ENCODE peak calls at places on chromosomes 1 and 21, in four cellular contexts. One of them, this sample, is unnamed.

GRCh38 chr1:89440911-89441310 is 77.1 kb downstream of the GBP6 start:
- DNase-seq in activated naive CD8-positive, alpha-beta T cell treated with anti-CD3 and anti-CD28 coated beads for 36 hours: no peak
- DNase-seq in left cardiac atrium: no peak
- DNase-seq in activated T-cell treated with anti-CD3 and anti-CD28 coated beads for 1 hour: no peak
- DNase-seq in this sample: no peak

GRCh38 chr1:161953256-161953920 is 70.3 kb downstream of the OLFML2B start:
- DNase-seq in activated T-cell treated with anti-CD3 and anti-CD28 coated beads for 1 hour: no peak
- DNase-seq in activated naive CD8-positive, alpha-beta T cell treated with anti-CD3 and anti-CD28 coated beads for 36 hours: no peak
- DNase-seq in left cardiac atrium: no peak
- DNase-seq in this sample: no peak

GRCh38 chr1:245923215-245923614 is 583.9 kb downstream of the SMYD3 start:
- DNase-seq in left cardiac atrium: no peak
- DNase-seq in activated T-cell treated with anti-CD3 and anti-CD28 coated beads for 1 hour: no peak
- DNase-seq in activated naive CD8-positive, alpha-beta T cell treated with anti-CD3 and anti-CD28 coated beads for 36 hours: no peak
- DNase-seq in this sample: no peak

GRCh38 chr1:202553560-202554038 is 156.7 kb downstream of the SYT2 start:
- DNase-seq in left cardiac atrium: no peak
- DNase-seq in activated T-cell treated with anti-CD3 and anti-CD28 coated beads for 1 hour: no peak
- DNase-seq in activated naive CD8-positive, alpha-beta T cell treated with anti-CD3 and anti-CD28 coated beads for 36 hours: no peak
- DNase-seq in this sample: no peak

GRCh38 chr1:14782741-14783591 is 184.5 kb downstream of the KAZN start:
- DNase-seq in activated T-cell treated with anti-CD3 and anti-CD28 coated beads for 1 hour: no peak
- DNase-seq in activated naive CD8-positive, alpha-beta T cell treated with anti-CD3 and anti-CD28 coated beads for 36 hours: no peak
- DNase-seq in left cardiac atrium: no peak
- DNase-seq in this sample: no peak

GRCh38 chr1:17046043-17046657 is 7.7 kb downstream of the SDHB start:
- DNase-seq in activated naive CD8-positive, alpha-beta T cell treated with anti-CD3 and anti-CD28 coated beads for 36 hours: no peak
- DNase-seq in activated T-cell treated with anti-CD3 and anti-CD28 coated beads for 1 hour: no peak
- DNase-seq in left cardiac atrium: no peak
- DNase-seq in this sample: peak; percentile 62

GRCh38 chr1:1204998-1205768 is 1.2 kb downstream of the TNFRSF18 start:
- DNase-seq in activated naive CD8-positive, alpha-beta T cell treated with anti-CD3 and anti-CD28 coated beads for 36 hours: no peak
- DNase-seq in left cardiac atrium: peak; percentile 15
- DNase-seq in activated T-cell treated with anti-CD3 and anti-CD28 coated beads for 1 hour: no peak
- DNase-seq in this sample: no peak

GRCh38 chr1:224774378-224774777 is 155.1 kb upstream of the DNAH14 start:
- DNase-seq in left cardiac atrium: no peak
- DNase-seq in activated naive CD8-positive, alpha-beta T cell treated with anti-CD3 and anti-CD28 coated beads for 36 hours: no peak
- DNase-seq in activated T-cell treated with anti-CD3 and anti-CD28 coated beads for 1 hour: no peak
- DNase-seq in this sample: no peak

GRCh38 chr1:110196917-110197782 is 13.0 kb upstream of the KCNC4 start:
- DNase-seq in activated naive CD8-positive, alpha-beta T cell treated with anti-CD3 and anti-CD28 coated beads for 36 hours: peak; percentile 55
- DNase-seq in activated T-cell treated with anti-CD3 and anti-CD28 coated beads for 1 hour: peak; percentile 29
- DNase-seq in left cardiac atrium: no peak
- DNase-seq in this sample: peak; percentile 48

GRCh38 chr1:219660666-219661463 is 48.0 kb upstream of the ZC3H11B start:
- DNase-seq in activated naive CD8-positive, alpha-beta T cell treated with anti-CD3 and anti-CD28 coated beads for 36 hours: peak; percentile 36
- DNase-seq in left cardiac atrium: peak; percentile 92
- DNase-seq in activated T-cell treated with anti-CD3 and anti-CD28 coated beads for 1 hour: no peak
- DNase-seq in this sample: peak; percentile 63

GRCh38 chr21:44653123-44653522 is 1.3 kb downstream of the KRTAP12-4 start:
- DNase-seq in activated naive CD8-positive, alpha-beta T cell treated with anti-CD3 and anti-CD28 coated beads for 36 hours: no peak
- DNase-seq in activated T-cell treated with anti-CD3 and anti-CD28 coated beads for 1 hour: no peak
- DNase-seq in left cardiac atrium: no peak
- DNase-seq in this sample: no peak

GRCh38 chr1:16215882-16216753 is 3.7 kb upstream of the ARHGEF19 start:
- DNase-seq in activated naive CD8-positive, alpha-beta T cell treated with anti-CD3 and anti-CD28 coated beads for 36 hours: peak; percentile 68
- DNase-seq in activated T-cell treated with anti-CD3 and anti-CD28 coated beads for 1 hour: peak; percentile 23
- DNase-seq in left cardiac atrium: peak; percentile 94
- DNase-seq in this sample: peak; percentile 31

GRCh38 chr1:161998811-161999210 is 24.9 kb downstream of the OLFML2B start:
- DNase-seq in activated naive CD8-positive, alpha-beta T cell treated with anti-CD3 and anti-CD28 coated beads for 36 hours: no peak
- DNase-seq in left cardiac atrium: no peak
- DNase-seq in activated T-cell treated with anti-CD3 and anti-CD28 coated beads for 1 hour: no peak
- DNase-seq in this sample: peak; percentile 18

GRCh38 chr21:20721151-20721550 is 277.1 kb upstream of the NCAM2 start:
- DNase-seq in activated T-cell treated with anti-CD3 and anti-CD28 coated beads for 1 hour: no peak
- DNase-seq in left cardiac atrium: no peak
- DNase-seq in activated naive CD8-positive, alpha-beta T cell treated with anti-CD3 and anti-CD28 coated beads for 36 hours: no peak
- DNase-seq in this sample: no peak

GRCh38 chr1:11979453-11979817 is 809 bp upstream of the MFN2 start:
- DNase-seq in activated T-cell treated with anti-CD3 and anti-CD28 coated beads for 1 hour: no peak
- DNase-seq in activated naive CD8-positive, alpha-beta T cell treated with anti-CD3 and anti-CD28 coated beads for 36 hours: no peak
- DNase-seq in left cardiac atrium: no peak
- DNase-seq in this sample: no peak

GRCh38 chr1:94821636-94822305 is 1.6 kb downstream of the SLC44A3 start:
- DNase-seq in activated T-cell treated with anti-CD3 and anti-CD28 coated beads for 1 hour: no peak
- DNase-seq in left cardiac atrium: no peak
- DNase-seq in activated naive CD8-positive, alpha-beta T cell treated with anti-CD3 and anti-CD28 coated beads for 36 hours: no peak
- DNase-seq in this sample: no peak

This sample was measured in T47D.